ENCODE peak calls at places on chromosome 18, in seven cellular contexts. U, L, V, H, G, S and W are unnamed samples.

GRCh38 chr18:22551536-22552151 is 133.9 kb upstream of the CTAGE1 start:
- DNase-seq in U (no peak), L (peak), V (peak), H (no peak), G (no peak), S (peak), W (no peak)

GRCh38 chr18:36314754-36315153 is 17.2 kb downstream of the FHOD3 start:
- DNase-seq in U (no peak), L (peak), V (peak), H (no peak), G (no peak), S (peak), W (no peak)

GRCh38 chr18:60259052-60259681 is 113.4 kb downstream of the MC4R start:
- DNase-seq in U (no peak), L (no peak), V (peak), H (no peak), G (no peak), S (peak), W (no peak)

GRCh38 chr18:21004721-21005120 is 106.9 kb downstream of the ROCK1 start:
- DNase-seq in U (peak), L (peak), V (peak), H (no peak), G (no peak), S (peak), W (peak)

GRCh38 chr18:66329716-66330115 is 274.2 kb downstream of the CDH19 start:
- DNase-seq in U (no peak), L (no peak), V (no peak), H (no peak), G (no peak), S (no peak), W (no peak)

GRCh38 chr18:2050702-2051201 is 520.6 kb downstream of the METTL4 start:
- DNase-seq in U (no peak), L (no peak), V (no peak), H (no peak), G (no peak), S (no peak), W (no peak)

GRCh38 chr18:36757081-36757480 is 71.7 kb downstream of the TPGS2 start:
- DNase-seq in U (no peak), L (peak), V (peak), H (no peak), G (no peak), S (peak), W (peak)

GRCh38 chr18:12885500-12885899 is 1.5 kb upstream of the PTPN2 start:
- DNase-seq in U (no peak), L (no peak), V (no peak), H (no peak), G (no peak), S (no peak), W (no peak)

GRCh38 chr18:77087391-77088141 is 45.0 kb downstream of the MBP start:
- DNase-seq in U (peak), L (peak), V (peak), H (peak), G (peak), S (peak), W (no peak)

GRCh38 chr18:49878996-49879585 is 65.8 kb upstream of the ACAA2 start:
- DNase-seq in U (no peak), L (no peak), V (no peak), H (no peak), G (no peak), S (no peak), W (no peak)

GRCh38 chr18:53799134-53799533 is 425.3 kb downstream of the MBD2 start:
- DNase-seq in U (no peak), L (peak), V (peak), H (no peak), G (no peak), S (peak), W (no peak)

DNA sequence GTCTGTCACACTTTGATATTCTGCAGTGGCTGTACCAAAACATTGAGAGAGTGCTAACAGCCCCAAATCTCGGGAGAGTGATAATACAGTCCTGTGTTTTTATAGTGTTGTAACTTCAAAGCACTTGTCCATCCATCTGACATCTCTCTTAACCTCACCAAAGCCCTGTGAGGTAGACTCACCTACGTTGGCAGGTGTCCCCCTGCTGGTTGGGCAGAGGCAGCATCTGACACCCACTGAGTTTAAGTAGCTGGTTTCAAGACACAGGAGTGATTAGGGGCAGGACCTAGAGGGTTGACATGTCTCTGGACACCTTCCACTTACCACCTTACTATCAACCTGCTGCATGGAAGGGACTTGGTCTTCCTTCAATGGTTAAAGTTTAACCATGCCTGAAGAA is 22.9 kb downstream of the COLEC12 start:
- DNase-seq in U (no peak), L (no peak), V (no peak), H (no peak), G (no peak), S (no peak), W (no peak)
- TF ChIP-seq CTCF in U (no peak), L (no peak), V (no peak), H (peak), G (no peak), S (peak), W (no peak)

GRCh38 chr18:58446661-58447060 is 182.2 kb downstream of the ALPK2 start:
- DNase-seq in U (no peak), L (no peak), V (no peak), H (no peak), G (no peak), S (no peak), W (no peak)

GRCh38 chr18:58451115-58451971 is 177.5 kb downstream of the ALPK2 start:
- DNase-seq in U (no peak), L (no peak), V (no peak), H (no peak), G (no peak), S (no peak), W (no peak)

GRCh38 chr18:58451972-58452334 is 176.9 kb downstream of the ALPK2 start:
- DNase-seq in U (no peak), L (no peak), V (no peak), H (no peak), G (no peak), S (no peak), W (no peak)

GRCh38 chr18:58447342-58448190 is 181.3 kb downstream of the ALPK2 start:
- DNase-seq in U (peak), L (peak), V (peak), H (no peak), G (no peak), S (no peak), W (no peak)

GRCh38 chr18:58449366-58449935 is 179.4 kb downstream of the ALPK2 start:
- DNase-seq in U (no peak), L (no peak), V (no peak), H (no peak), G (no peak), S (no peak), W (no peak)
- TF ChIP-seq CTCF in U (no peak), L (no peak), V (no peak), H (no peak), G (no peak), S (no peak), W (no peak)

DNA sequence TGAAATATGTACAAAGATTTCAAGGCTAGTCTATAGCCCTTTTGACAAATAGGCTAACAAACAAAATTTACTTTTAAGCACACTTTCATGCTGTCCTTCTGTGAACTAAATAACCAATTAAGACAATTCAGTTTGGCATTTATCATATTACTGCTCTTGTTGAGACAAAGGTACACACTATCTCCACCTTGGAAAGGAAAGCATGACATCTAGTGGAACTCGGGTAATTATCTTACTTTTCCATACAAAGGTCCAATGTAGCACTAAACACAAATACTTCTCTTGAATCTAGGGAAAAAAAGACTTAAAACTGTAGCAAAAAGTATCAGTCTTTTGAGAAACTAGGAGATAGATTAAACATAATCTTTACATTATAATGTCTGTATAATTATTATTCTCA is 125.0 kb upstream of the CD226 start:
- DNase-seq in U (no peak), L (peak), V (peak), H (no peak), G (no peak), S (peak), W (peak)
- TF ChIP-seq CTCF in U (no peak), L (peak), V (no peak), H (no peak), G (no peak), S (peak), W (peak)

GRCh38 chr18:8779251-8779650 is 73.9 kb downstream of the MTCL1 start:
- DNase-seq in U (no peak), L (no peak), V (no peak), H (no peak), G (no peak), S (no peak), W (no peak)

GRCh38 chr18:8778386-8778785 is 73.0 kb downstream of the MTCL1 start:
- DNase-seq in U (no peak), L (no peak), V (no peak), H (no peak), G (no peak), S (no peak), W (no peak)

GRCh38 chr18:8781671-8782070 is 76.3 kb downstream of the MTCL1 start:
- DNase-seq in U (no peak), L (no peak), V (no peak), H (no peak), G (no peak), S (no peak), W (no peak)

GRCh38 chr18:8778824-8779223 is 73.5 kb downstream of the MTCL1 start:
- DNase-seq in U (no peak), L (no peak), V (no peak), H (no peak), G (no peak), S (no peak), W (no peak)

DNA sequence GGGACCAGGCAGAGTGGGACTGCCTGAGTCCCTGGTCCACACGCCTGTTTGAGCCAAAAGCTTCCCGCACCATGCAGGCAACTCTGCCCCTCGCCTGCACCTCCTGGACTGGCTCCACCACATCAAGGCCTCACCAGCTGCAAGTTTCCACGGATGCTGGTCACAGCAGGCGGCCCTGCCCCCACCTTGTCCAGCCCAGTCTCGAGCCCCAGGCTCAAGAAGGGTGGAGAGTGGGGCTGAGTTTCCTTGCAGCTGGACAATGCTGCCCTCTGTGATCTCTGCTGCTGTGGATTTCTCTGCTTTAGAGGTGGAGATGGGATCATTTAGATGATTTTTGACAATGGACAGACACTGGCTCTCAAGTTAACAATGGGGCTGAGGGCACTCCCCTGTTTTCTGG is 74.9 kb downstream of the MTCL1 start:
- DNase-seq in U (no peak), L (no peak), V (no peak), H (no peak), G (peak), S (no peak), W (no peak)
- TF ChIP-seq CTCF in U (no peak), L (no peak), V (no peak), H (no peak), G (no peak), S (no peak), W (no peak)

GRCh38 chr18:9688036-9688741 is 19.9 kb upstream of the RAB31 start:
- DNase-seq in U (no peak), L (no peak), V (no peak), H (no peak), G (no peak), S (peak), W (no peak)

GRCh38 chr18:9682572-9682971 is 25.5 kb upstream of the RAB31 start:
- DNase-seq in U (no peak), L (no peak), V (no peak), H (no peak), G (no peak), S (no peak), W (no peak)

GRCh38 chr18:9681217-9681616 is 26.9 kb upstream of the RAB31 start:
- DNase-seq in U (no peak), L (no peak), V (no peak), H (no peak), G (no peak), S (no peak), W (no peak)

GRCh38 chr18:9684901-9685738 is 23.0 kb upstream of the RAB31 start:
- DNase-seq in U (peak), L (peak), V (peak), H (no peak), G (no peak), S (peak), W (no peak)

GRCh38 chr18:9683418-9684396 is 24.4 kb upstream of the RAB31 start:
- DNase-seq in U (peak), L (peak), V (peak), H (no peak), G (no peak), S (peak), W (no peak)
- TF ChIP-seq CTCF in U (peak), L (peak), V (peak), H (peak), G (no peak), S (peak), W (peak)

GRCh38 chr18:61957801-61958516 is 65.2 kb upstream of the RNF152 start:
- DNase-seq in U (no peak), L (no peak), V (peak), H (no peak), G (no peak), S (no peak), W (no peak)
- TF ChIP-seq CTCF in U (no peak), L (no peak), V (no peak), H (no peak), G (no peak), S (peak), W (no peak)